ENCODE peak calls at places on chromosomes 5 and 9, in ten cellular contexts. J is CD8-positive, alpha-beta T cell; K is osteocyte; A is Peyer's patch; N is upper lobe of right lung; O is coronary artery; M is AG10803; X is fibroblast of lung; P is progenitor cell of endocrine pancreas; T is lower leg skin. L is an unnamed sample.

GRCh38 chr9:36499156-36499886 is 73.4 kb upstream of the MELK start:
- DNase-seq in J (no peak), K (no peak), A (no peak), N (no peak), O (no peak), M (no peak), X (no peak), P (no peak), T (no peak), L (no peak)

GRCh38 chr9:135137398-135137832 is 49.9 kb downstream of the OLFM1 start:
- DNase-seq in J (no peak), K (no peak), A (no peak), N (no peak), O (no peak), M (peak), X (peak), P (no peak), T (no peak), L (peak)

GRCh38 chr9:131728546-131728910 is 11.3 kb downstream of the RAPGEF1 start:
- DNase-seq in J (no peak), K (no peak), A (no peak), N (no peak), O (no peak), M (no peak), X (no peak), P (no peak), T (no peak), L (no peak)

GRCh38 chr5:74641014-74641777 is 668 bp upstream of the ENC1 start:
- DNase-seq in J (peak), K (peak), A (peak), N (peak), O (peak), M (peak), X (peak), P (peak), T (peak), L (peak)

GRCh38 chr5:99037668-99038067 is 108.9 kb upstream of the CHD1 start:
- DNase-seq in J (peak), K (no peak), A (peak), N (no peak), O (no peak), M (no peak), X (no peak), P (no peak), T (no peak), L (no peak)

GRCh38 chr5:168766038-168766700 is 187.0 kb upstream of the PANK3 start:
- DNase-seq in J (no peak), K (no peak), A (no peak), N (no peak), O (no peak), M (no peak), X (no peak), P (no peak), T (no peak), L (no peak)

GRCh38 chr5:53071738-53072137 is 37.8 kb downstream of the MOCS2 start:
- DNase-seq in J (no peak), K (no peak), A (no peak), N (no peak), O (no peak), M (peak), X (no peak), P (no peak), T (no peak), L (peak)

GRCh38 chr9:28155067-28155466 is 581.8 kb upstream of the C9orf72 start:
- DNase-seq in J (no peak), K (no peak), A (no peak), N (no peak), O (no peak), M (no peak), X (no peak), P (no peak), T (no peak), L (no peak)

GRCh38 chr5:39178171-39178570 is 41.2 kb downstream of the FYB1 start:
- DNase-seq in J (no peak), K (no peak), A (no peak), N (no peak), O (no peak), M (peak), X (peak), P (no peak), T (no peak), L (peak)

GRCh38 chr9:97615439-97616072 is 17.6 kb downstream of the TSTD2 start:
- DNase-seq in J (peak), K (peak), A (peak), N (no peak), O (no peak), M (peak), X (peak), P (peak), T (peak), L (peak)

GRCh38 chr9:111726949-111727348 is 65.5 kb downstream of the GNG10 start:
- DNase-seq in J (no peak), K (no peak), A (no peak), N (no peak), O (no peak), M (no peak), X (no peak), P (no peak), T (no peak), L (no peak)

GRCh38 chr9:91089405-91090131 is 272.1 kb downstream of the AUH start:
- DNase-seq in J (no peak), K (no peak), A (peak), N (no peak), O (peak), M (peak), X (peak), P (no peak), T (no peak), L (peak)

GRCh38 chr9:130140701-130141100 is 31.5 kb upstream of the NCS1 start:
- DNase-seq in J (no peak), K (no peak), A (no peak), N (no peak), O (no peak), M (no peak), X (no peak), P (no peak), T (no peak), L (no peak)

GRCh38 chr5:14165375-14166091 is 22.4 kb downstream of the TRIO start:
- DNase-seq in J (no peak), K (no peak), A (no peak), N (no peak), O (no peak), M (peak), X (peak), P (no peak), T (no peak), L (peak)

GRCh38 chr9:660227-660626 is 181.3 kb upstream of the DMRT1 start:
- DNase-seq in J (no peak), K (no peak), A (no peak), N (no peak), O (no peak), M (no peak), X (no peak), P (no peak), T (no peak), L (no peak)

DNA sequence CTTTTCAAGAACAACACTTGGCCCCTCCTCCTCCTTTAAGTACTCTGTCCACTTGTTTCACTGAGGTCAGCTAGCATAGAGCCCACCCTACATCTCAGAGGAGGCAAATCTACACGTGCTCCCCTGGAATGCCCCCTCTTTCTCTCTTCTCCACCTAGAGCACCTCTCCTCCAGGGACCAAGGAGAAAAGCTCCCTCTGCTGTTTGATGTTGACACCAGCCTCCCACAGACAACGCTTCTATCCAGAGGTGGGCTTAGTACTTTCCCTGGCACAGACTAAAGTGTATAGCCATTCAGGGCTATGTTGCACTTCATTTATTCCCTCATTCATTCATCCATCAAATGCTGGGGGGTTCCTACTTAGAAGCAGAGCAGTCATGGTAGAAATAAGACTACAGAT is 68.2 kb upstream of the TAF1L start:
- DNase-seq in J (no peak), K (no peak), A (no peak), N (no peak), O (no peak), M (no peak), X (no peak), P (no peak), T (no peak), L (no peak)
- TF ChIP-seq CTCF in J (no peak), K (no peak), A (no peak), N (no peak), O (no peak), M (peak), X (no peak), P (no peak), T (no peak), L (peak)

GRCh38 chr9:93427655-93428379 is 23.7 kb upstream of the FAM120A start:
- DNase-seq in J (no peak), K (no peak), A (peak), N (no peak), O (no peak), M (no peak), X (no peak), P (no peak), T (no peak), L (no peak)
- TF ChIP-seq CTCF in J (no peak), K (no peak), A (no peak), N (peak), O (no peak), M (no peak), X (no peak), P (peak), T (no peak), L (peak)

DNA sequence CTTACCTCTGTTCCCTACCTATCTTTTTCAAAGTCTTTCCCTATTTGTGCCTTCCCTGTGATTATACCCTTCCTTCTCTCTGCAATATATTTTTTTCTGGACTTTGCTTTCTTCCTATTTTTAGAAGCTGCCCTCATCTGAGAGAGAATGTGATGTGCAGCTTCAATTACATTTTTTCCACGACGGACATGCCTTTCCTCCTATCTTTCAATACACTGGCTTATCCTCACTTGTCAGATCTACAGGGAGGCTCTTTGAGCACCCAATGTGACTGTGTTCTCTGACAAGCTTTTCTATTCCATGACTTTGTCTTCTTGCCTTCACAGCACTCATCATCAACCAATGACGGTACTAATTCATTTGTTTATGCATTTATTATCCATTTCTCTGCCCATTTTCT is 227.9 kb upstream of the CLINT1 start:
- DNase-seq in J (no peak), K (no peak), A (no peak), N (no peak), O (no peak), M (no peak), X (no peak), P (no peak), T (no peak), L (no peak)
- TF ChIP-seq CTCF in J (no peak), K (no peak), A (no peak), N (no peak), O (no peak), M (no peak), X (no peak), P (no peak), T (no peak), L (no peak)

DNA sequence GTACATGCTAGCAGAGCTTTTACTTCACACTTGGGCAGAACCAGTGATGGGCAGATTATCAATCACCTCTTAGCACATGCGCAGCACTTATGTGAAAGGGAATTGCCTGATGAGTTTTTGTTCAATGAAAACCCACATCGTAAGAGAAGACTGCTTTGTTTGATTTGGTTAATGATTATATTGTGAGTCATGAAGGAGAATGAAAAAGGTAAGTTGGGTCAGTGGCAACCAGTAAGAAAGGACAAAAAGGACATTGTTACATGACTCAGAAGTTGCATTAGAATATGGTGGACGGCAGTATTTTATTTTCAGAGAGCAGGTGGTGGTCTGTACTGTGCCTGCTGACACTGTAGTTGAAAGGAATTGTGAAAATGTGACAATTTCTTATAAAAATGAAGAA is 127.4 kb downstream of the AOPEP start:
- DNase-seq in J (no peak), K (no peak), A (no peak), N (no peak), O (no peak), M (no peak), X (peak), P (no peak), T (no peak), L (no peak)
- TF ChIP-seq CTCF in J (no peak), K (no peak), A (no peak), N (no peak), O (no peak), M (no peak), X (no peak), P (no peak), T (no peak), L (no peak)

DNA sequence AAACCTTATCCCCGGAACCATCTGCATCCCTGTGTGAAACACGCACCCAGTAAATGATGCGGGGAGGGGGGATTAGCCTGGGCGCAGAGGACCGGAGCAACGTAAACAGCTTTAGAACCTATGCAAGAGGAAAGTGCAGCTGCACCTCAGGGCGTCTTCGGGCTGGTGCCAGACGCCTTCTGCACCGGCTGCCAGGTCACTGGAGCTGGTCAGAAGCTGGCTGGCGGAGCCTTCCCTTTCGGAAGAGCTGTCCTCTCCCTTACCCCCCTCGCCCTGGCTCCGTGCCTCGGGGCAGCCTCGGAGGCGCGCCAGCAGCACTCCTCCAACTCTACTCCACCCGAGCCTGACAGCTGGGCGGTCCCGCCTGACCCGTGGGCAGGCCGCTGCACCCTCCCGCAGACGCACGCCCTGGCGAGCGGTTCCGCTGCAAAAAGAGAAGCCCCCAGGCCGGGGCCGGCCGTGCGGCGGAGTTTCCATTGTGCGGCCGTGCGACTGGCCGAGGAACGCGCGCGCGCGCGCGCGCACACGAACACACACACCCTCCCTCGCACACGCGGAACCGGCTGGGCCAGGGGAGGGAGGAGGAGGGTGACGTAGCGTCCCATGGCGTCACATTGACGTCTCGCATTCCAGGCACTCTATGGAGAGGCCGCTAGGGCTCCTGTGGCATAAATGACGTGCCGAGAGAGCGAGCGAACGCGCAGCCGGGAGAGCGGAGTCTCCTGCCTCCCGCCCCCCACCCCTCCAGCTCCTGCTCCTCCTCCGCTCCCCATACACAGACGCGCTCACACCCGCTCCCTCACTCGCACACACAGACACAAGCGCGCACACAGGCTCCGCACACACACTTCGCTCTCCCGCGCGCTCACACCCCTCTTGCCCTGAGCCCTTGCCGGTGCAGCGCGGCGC is at the start of gene NR4A3:
- DNase-seq in J (peak), K (peak), A (peak), N (peak), O (peak), M (peak), X (peak), P (peak), T (peak), L (peak)
- TF ChIP-seq CTCF in J (peak), K (no peak), A (peak), N (peak), O (no peak), M (peak), X (peak), P (peak), T (no peak), L (peak)

GRCh38 chr5:176364765-176365662 is at the start of gene ARL10:
- DNase-seq in J (peak), K (no peak), A (peak), N (peak), O (no peak), M (no peak), X (peak), P (no peak), T (no peak), L (peak)

GRCh38 chr5:176359658-176360057 is 1.9 kb downstream of the KIAA1191 start:
- DNase-seq in J (no peak), K (no peak), A (no peak), N (no peak), O (no peak), M (peak), X (peak), P (no peak), T (no peak), L (peak)

GRCh38 chr5:176362098-176362442 is 506 bp upstream of the KIAA1191 start:
- DNase-seq in J (no peak), K (no peak), A (no peak), N (no peak), O (no peak), M (no peak), X (no peak), P (no peak), T (no peak), L (no peak)

GRCh38 chr5:176360894-176361436 is 599 bp downstream of the KIAA1191 start:
- DNase-seq in J (no peak), K (no peak), A (peak), N (no peak), O (peak), M (peak), X (peak), P (peak), T (no peak), L (peak)

DNA sequence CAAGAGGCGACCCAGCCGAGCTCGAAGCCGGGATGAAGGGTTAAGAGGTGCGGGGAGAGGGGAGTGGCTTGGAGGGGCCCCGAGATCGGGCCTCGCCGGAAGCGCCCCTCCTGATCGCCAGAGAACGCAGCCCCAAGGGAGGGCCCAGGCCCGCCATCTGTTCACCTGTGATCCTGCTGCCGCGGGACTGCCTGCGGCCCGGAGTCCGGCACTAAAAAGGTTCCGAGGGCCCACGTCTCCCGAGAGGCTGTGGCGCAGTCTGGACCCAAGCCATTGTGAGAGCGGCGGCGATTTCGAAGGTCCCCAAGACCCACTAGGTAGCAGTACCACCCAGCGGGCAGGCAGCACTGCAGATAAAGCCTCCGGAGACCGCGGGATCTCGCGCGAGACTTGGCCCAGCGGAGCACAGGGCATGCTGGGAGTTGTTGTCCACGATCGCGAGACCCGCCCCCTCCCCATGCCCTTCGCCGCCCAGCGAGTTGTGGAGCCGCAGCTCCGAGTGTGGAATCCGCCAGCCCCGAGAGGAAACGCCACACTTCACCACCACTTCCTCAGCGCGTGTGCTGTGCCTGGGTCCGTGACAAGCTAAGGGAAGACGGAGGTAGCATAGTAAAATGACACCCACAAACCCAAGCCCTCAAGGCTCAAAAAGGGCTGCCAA is at the start of gene KIAA1191:
- DNase-seq in J (peak), K (peak), A (peak), N (peak), O (peak), M (peak), X (peak), P (peak), T (peak), L (peak)
- TF ChIP-seq CTCF in J (no peak), K (peak), A (no peak), N (peak), O (no peak), M (peak), X (peak), P (no peak), T (no peak), L (peak)

DNA sequence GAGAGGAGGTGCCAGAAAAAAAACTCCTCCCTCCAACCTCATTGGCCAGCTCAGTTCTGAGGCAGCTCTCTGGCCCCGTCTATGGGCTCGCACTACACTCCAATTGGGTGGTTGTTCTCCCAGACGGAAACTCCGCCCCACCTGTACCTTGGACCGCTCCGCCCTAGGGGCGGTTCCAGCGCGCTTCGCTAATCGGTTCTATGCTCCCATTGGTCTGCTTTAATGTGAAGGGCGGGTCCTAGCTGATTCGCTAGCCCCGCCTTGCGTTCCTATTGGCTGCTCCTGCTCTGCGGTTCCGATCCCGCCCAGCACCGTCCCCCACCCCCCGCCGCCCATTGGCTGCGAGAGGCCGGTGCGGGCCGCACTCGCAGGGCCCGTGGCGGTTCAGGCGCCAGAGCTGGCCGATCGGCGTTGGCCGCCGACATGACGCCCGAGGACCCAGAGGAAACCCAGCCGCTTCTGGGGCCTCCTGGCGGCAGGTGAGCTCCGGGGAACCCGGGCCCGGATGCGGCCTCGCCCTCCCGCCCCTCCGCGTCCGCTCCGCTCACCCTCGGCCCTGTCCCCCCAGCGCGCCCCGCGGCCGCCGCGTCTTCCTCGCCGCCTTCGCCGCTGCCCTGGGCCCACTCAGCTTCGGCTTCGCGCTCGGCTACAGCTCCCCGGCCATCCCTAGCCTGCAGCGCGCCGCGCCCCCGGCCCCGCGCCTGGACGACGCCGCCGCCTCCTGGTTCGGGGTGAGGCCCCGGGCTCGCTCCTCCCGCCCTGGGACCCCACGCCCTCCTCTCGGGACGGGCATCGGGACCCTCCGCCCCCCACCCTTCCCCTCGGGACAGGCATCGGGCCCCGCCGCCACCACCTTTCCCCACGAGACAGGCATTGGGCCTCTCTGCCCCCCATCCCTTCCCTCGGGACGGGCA is at the start of gene SLC2A8:
- DNase-seq in J (peak), K (peak), A (peak), N (peak), O (peak), M (peak), X (peak), P (peak), T (peak), L (peak)
- TF ChIP-seq CTCF in J (no peak), K (peak), A (no peak), N (no peak), O (no peak), M (no peak), X (no peak), P (peak), T (no peak), L (no peak)

L was measured in fibroblast of mammary gland.